ENCODE peak calls at places on chromosome 1, in four cellular contexts. One of them, this sample, is unnamed.

GRCh38 chr1:184060316-184060715 is 8.8 kb downstream of the TSEN15 start:
- DNase-seq in NB4: no peak
- DNase-seq in omental fat pad: no peak
- DNase-seq in RWPE2: no peak
- DNase-seq in this sample: no peak

GRCh38 chr1:10031461-10031860 is 1.3 kb upstream of the UBE4B start:
- DNase-seq in omental fat pad: no peak
- DNase-seq in RWPE2: no peak
- DNase-seq in NB4: no peak
- DNase-seq in this sample: no peak

GRCh38 chr1:3222042-3222692 is 153.2 kb downstream of the PRDM16 start:
- DNase-seq in omental fat pad: no peak
- DNase-seq in RWPE2: no peak
- DNase-seq in NB4: peak
- DNase-seq in this sample: no peak

GRCh38 chr1:21182181-21182711 is 5.5 kb upstream of the EIF4G3 start:
- DNase-seq in omental fat pad: no peak
- DNase-seq in RWPE2: no peak
- DNase-seq in NB4: no peak
- DNase-seq in this sample: no peak

GRCh38 chr1:3038113-3038551 is 16.9 kb downstream of the ACTRT2 start:
- DNase-seq in omental fat pad: no peak
- DNase-seq in NB4: no peak
- DNase-seq in RWPE2: peak
- DNase-seq in this sample: no peak

GRCh38 chr1:38858833-38859560 is 575 bp downstream of the RRAGC start:
- DNase-seq in omental fat pad: peak
- DNase-seq in NB4: peak
- DNase-seq in RWPE2: peak
- DNase-seq in this sample: no peak

GRCh38 chr1:241612533-241613505 is 27.4 kb downstream of the CHML start:
- DNase-seq in omental fat pad: no peak
- DNase-seq in NB4: peak
- DNase-seq in RWPE2: no peak
- DNase-seq in this sample: no peak

GRCh38 chr1:44807364-44808062 is 362 bp upstream of the DYNLT4 start:
- DNase-seq in omental fat pad: peak
- DNase-seq in NB4: peak
- DNase-seq in RWPE2: peak
- DNase-seq in this sample: peak

GRCh38 chr1:200237066-200237465 is 172.8 kb downstream of the ZNF281 start:
- DNase-seq in NB4: no peak
- DNase-seq in omental fat pad: no peak
- DNase-seq in RWPE2: no peak
- DNase-seq in this sample: no peak

GRCh38 chr1:1763657-1764621 is 14.3 kb downstream of the NADK start:
- DNase-seq in NB4: peak
- DNase-seq in omental fat pad: peak
- DNase-seq in RWPE2: peak
- DNase-seq in this sample: no peak
- TF ChIP-seq CTCF in NB4: peak
- TF ChIP-seq CTCF in omental fat pad: no peak
- TF ChIP-seq CTCF in RWPE2: no peak
- TF ChIP-seq CTCF in this sample: no peak

DNA sequence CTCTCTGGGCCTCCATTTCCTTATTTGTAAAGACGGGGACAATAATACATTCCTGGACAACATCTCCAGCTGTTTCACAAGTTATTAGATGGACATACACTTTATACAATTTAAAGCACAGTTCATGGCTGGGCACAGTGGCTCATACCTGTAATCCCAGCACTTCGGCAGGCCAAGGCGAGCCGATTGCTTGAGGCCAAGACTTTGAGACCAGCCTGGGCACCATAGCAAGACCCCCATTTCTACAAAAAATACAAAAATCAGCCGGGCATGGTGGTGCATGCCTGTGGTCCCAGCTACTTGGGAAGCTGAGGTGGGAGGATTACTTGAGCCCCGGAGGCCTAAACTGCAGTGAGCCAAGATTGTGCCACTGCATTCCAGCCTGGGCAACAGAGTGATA is 34.1 kb downstream of the IGSF21 start:
- DNase-seq in NB4: no peak
- DNase-seq in omental fat pad: no peak
- DNase-seq in RWPE2: no peak
- DNase-seq in this sample: no peak
- TF ChIP-seq CTCF in NB4: no peak
- TF ChIP-seq CTCF in omental fat pad: no peak
- TF ChIP-seq CTCF in RWPE2: no peak
- TF ChIP-seq CTCF in this sample: no peak

GRCh38 chr1:219066631-219067349 is 106.9 kb upstream of the LYPLAL1 start:
- DNase-seq in NB4: peak
- DNase-seq in RWPE2: no peak
- DNase-seq in omental fat pad: no peak
- DNase-seq in this sample: no peak
- TF ChIP-seq CTCF in NB4: no peak
- TF ChIP-seq CTCF in RWPE2: peak
- TF ChIP-seq CTCF in omental fat pad: no peak
- TF ChIP-seq CTCF in this sample: peak

GRCh38 chr1:209072481-209072880 is 511.0 kb upstream of the CAMK1G start:
- DNase-seq in omental fat pad: no peak
- DNase-seq in NB4: no peak
- DNase-seq in RWPE2: no peak
- DNase-seq in this sample: no peak

GRCh38 chr1:209080170-209080781 is 503.2 kb upstream of the CAMK1G start:
- DNase-seq in NB4: no peak
- DNase-seq in RWPE2: no peak
- DNase-seq in omental fat pad: no peak
- DNase-seq in this sample: no peak

GRCh38 chr1:209073879-209074278 is 509.6 kb upstream of the CAMK1G start:
- DNase-seq in omental fat pad: no peak
- DNase-seq in NB4: no peak
- DNase-seq in RWPE2: no peak
- DNase-seq in this sample: no peak

GRCh38 chr1:209074575-209075250 is 508.8 kb upstream of the CAMK1G start:
- DNase-seq in RWPE2: no peak
- DNase-seq in omental fat pad: no peak
- DNase-seq in NB4: no peak
- DNase-seq in this sample: no peak

GRCh38 chr1:209076688-209077087 is 506.8 kb upstream of the CAMK1G start:
- DNase-seq in RWPE2: no peak
- DNase-seq in NB4: peak
- DNase-seq in omental fat pad: no peak
- DNase-seq in this sample: no peak
- TF ChIP-seq CTCF in RWPE2: peak
- TF ChIP-seq CTCF in NB4: peak
- TF ChIP-seq CTCF in omental fat pad: no peak
- TF ChIP-seq CTCF in this sample: no peak

DNA sequence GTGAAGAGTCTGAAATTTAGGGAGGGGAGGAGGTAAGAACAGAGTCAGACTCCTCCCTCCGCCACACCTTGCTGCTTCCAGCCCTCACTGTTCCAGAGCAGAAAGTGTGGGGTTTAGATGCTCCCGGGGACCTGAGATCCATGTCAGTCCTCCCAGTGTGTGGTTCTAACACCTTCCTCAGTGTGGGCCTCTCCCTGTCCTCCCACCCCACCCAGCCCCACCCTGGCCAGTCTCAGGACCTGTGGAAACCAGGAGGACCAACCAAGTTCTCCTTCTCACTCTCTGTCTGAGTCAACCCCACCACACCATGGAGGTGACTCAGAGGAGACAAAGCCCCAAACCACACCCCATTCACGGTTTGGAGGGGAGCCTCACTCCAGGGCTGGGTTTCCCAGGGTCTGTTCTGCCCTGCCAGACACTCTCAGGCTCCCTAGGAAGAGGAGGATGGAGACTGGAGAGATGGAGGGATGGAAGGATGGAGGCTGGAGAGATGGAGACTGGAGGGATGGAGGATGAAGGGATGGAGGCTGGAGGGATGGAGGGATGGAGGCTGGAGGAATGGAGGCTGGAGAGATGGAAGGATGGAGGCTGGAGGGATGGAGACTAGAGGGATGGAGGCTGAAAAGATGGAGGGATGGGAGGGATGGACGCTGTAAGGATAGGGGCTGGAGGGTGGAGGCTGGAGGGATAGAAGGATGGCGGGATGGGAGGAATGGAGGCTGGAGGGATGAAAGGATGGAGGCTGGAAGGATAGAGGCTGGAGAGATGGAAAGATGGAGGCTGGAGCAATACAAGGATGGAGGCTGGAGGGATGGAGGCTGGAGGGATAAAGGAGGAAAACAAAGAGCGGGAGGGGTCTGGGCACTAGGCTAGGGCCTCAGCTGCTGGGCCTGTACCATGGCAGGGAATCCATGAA is 100.9 kb upstream of the RUNX3 start:
- DNase-seq in NB4: peak
- DNase-seq in omental fat pad: no peak
- DNase-seq in RWPE2: no peak
- DNase-seq in this sample: no peak
- TF ChIP-seq CTCF in NB4: no peak
- TF ChIP-seq CTCF in omental fat pad: no peak
- TF ChIP-seq CTCF in RWPE2: no peak
- TF ChIP-seq CTCF in this sample: no peak

GRCh38 chr1:164443836-164444235 is 115.1 kb upstream of the PBX1 start:
- DNase-seq in omental fat pad: no peak
- DNase-seq in NB4: no peak
- DNase-seq in RWPE2: no peak
- DNase-seq in this sample: no peak

GRCh38 chr1:164443166-164443565 is 115.8 kb upstream of the PBX1 start:
- DNase-seq in omental fat pad: no peak
- DNase-seq in NB4: no peak
- DNase-seq in RWPE2: no peak
- DNase-seq in this sample: no peak

GRCh38 chr1:164446020-164446419 is 113.0 kb upstream of the PBX1 start:
- DNase-seq in NB4: no peak
- DNase-seq in RWPE2: no peak
- DNase-seq in omental fat pad: no peak
- DNase-seq in this sample: no peak

GRCh38 chr1:164440222-164440621 is 118.8 kb upstream of the PBX1 start:
- DNase-seq in RWPE2: no peak
- DNase-seq in NB4: peak
- DNase-seq in omental fat pad: no peak
- DNase-seq in this sample: no peak
- TF ChIP-seq CTCF in RWPE2: no peak
- TF ChIP-seq CTCF in NB4: peak
- TF ChIP-seq CTCF in omental fat pad: no peak
- TF ChIP-seq CTCF in this sample: no peak

GRCh38 chr1:201461783-201462441 is 7.1 kb downstream of the PHLDA3 start:
- DNase-seq in NB4: peak
- DNase-seq in omental fat pad: no peak
- DNase-seq in RWPE2: peak
- DNase-seq in this sample: no peak

GRCh38 chr1:201461193-201461657 is 7.8 kb downstream of the PHLDA3 start:
- DNase-seq in omental fat pad: no peak
- DNase-seq in NB4: no peak
- DNase-seq in RWPE2: peak
- DNase-seq in this sample: no peak

GRCh38 chr1:201465698-201466290 is 3.2 kb downstream of the PHLDA3 start:
- DNase-seq in RWPE2: no peak
- DNase-seq in omental fat pad: no peak
- DNase-seq in NB4: no peak
- DNase-seq in this sample: no peak

GRCh38 chr1:201460783-201461182 is 8.2 kb downstream of the PHLDA3 start:
- DNase-seq in NB4: no peak
- DNase-seq in omental fat pad: no peak
- DNase-seq in RWPE2: no peak
- DNase-seq in this sample: no peak

GRCh38 chr1:201463071-201463552 is 5.9 kb downstream of the PHLDA3 start:
- DNase-seq in omental fat pad: no peak
- DNase-seq in NB4: no peak
- DNase-seq in RWPE2: no peak
- DNase-seq in this sample: no peak
- TF ChIP-seq CTCF in omental fat pad: no peak
- TF ChIP-seq CTCF in NB4: no peak
- TF ChIP-seq CTCF in RWPE2: peak
- TF ChIP-seq CTCF in this sample: no peak

GRCh38 chr1:159051436-159051835 is 25.1 kb downstream of the AIM2 start:
- DNase-seq in NB4: no peak
- DNase-seq in omental fat pad: no peak
- DNase-seq in RWPE2: no peak
- DNase-seq in this sample: no peak

GRCh38 chr1:159054427-159054826 is 22.1 kb downstream of the AIM2 start:
- DNase-seq in RWPE2: no peak
- DNase-seq in omental fat pad: no peak
- DNase-seq in NB4: no peak
- DNase-seq in this sample: no peak

GRCh38 chr1:159055181-159055621 is 21.4 kb downstream of the AIM2 start:
- DNase-seq in NB4: peak
- DNase-seq in RWPE2: no peak
- DNase-seq in omental fat pad: no peak
- DNase-seq in this sample: no peak

GRCh38 chr1:159058751-159059150 is 17.8 kb downstream of the AIM2 start:
- DNase-seq in RWPE2: no peak
- DNase-seq in NB4: no peak
- DNase-seq in omental fat pad: no peak
- DNase-seq in this sample: no peak

DNA sequence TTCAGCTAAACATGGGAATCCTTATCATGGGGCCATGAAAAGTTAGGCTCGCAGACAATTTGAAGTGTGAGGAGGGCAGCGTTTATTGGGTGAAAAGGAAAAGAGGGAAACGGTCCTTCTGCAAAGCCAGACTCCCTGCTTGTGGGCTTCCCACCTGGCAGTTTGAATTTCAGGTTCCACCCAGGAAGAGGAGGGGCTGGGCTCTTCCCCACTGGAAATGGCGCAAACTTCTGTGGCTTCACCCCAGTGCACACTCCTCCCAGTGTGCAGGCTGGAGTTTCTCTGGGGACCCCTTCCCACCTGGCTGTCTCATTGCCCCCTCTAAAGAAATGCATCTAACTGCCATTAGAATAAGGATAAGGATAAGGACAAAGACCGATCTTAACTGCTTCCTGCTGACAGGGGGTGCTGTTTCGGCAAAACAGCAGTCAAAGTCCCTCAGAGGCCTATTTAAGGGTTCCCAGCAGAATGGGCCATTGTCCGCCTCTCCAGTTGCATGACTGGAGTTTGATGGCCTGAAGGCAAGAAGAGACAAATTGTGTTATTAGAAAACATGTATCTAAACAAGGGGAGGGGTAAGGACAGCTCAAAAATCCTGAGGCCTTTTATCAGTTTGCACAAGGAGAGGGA is 20.4 kb downstream of the AIM2 start:
- DNase-seq in omental fat pad: no peak
- DNase-seq in RWPE2: no peak
- DNase-seq in NB4: peak
- DNase-seq in this sample: no peak
- TF ChIP-seq CTCF in omental fat pad: no peak
- TF ChIP-seq CTCF in RWPE2: no peak
- TF ChIP-seq CTCF in NB4: no peak
- TF ChIP-seq CTCF in this sample: no peak

GRCh38 chr1:43729816-43730463 is 22.6 kb downstream of the ST3GAL3 start:
- DNase-seq in NB4: no peak
- DNase-seq in RWPE2: no peak
- DNase-seq in omental fat pad: no peak
- DNase-seq in this sample: no peak
- TF ChIP-seq CTCF in NB4: no peak
- TF ChIP-seq CTCF in RWPE2: no peak
- TF ChIP-seq CTCF in omental fat pad: no peak
- TF ChIP-seq CTCF in this sample: no peak